ENCODE peak calls at places on chromosomes 2 and 18, in six cellular contexts. R is A549, T is K562, S is GM12878, B is HepG2, N is upper lobe of left lung. O is an unnamed sample.

GRCh38 chr2:109669731-109670130 is 55.6 kb downstream of the SOWAHC start:
- ATAC-seq in S (no peak), R (no peak), T (no peak), B (peak; percentile 13), N (peak; percentile 53), O (no peak)

GRCh38 chr18:7586379-7586778 is 19.3 kb downstream of the PTPRM start:
- ATAC-seq in S (no peak), B (no peak), T (no peak), N (no peak), R (no peak), O (no peak)

GRCh38 chr2:60359569-60359968 is 193.9 kb downstream of the BCL11A start:
- ATAC-seq in S (no peak), B (no peak), N (no peak), T (no peak), R (no peak), O (no peak)

GRCh38 chr2:29239209-29239960 is 124.2 kb downstream of the CLIP4 start:
- ATAC-seq in S (no peak), T (no peak), N (no peak), B (no peak), R (no peak), O (no peak)

GRCh38 chr2:64504774-64505720 is 19.1 kb upstream of the AFTPH start:
- ATAC-seq in S (no peak), R (no peak), T (no peak), N (no peak), B (peak; percentile 42), O (peak; percentile 19)

GRCh38 chr2:201668402-201668801 is 25.1 kb upstream of the TMEM237 start:
- ATAC-seq in N (peak; percentile 49), R (no peak), B (peak; percentile 47), T (no peak), S (no peak), O (no peak)

GRCh38 chr2:160334028-160334729 is 134.1 kb upstream of the ITGB6 start:
- ATAC-seq in B (no peak), N (no peak), S (no peak), T (no peak), R (no peak), O (peak; percentile 13)

GRCh38 chr2:234161932-234162331 is 111.4 kb downstream of the SPP2 start:
- ATAC-seq in R (peak; percentile 17), S (no peak), B (no peak), N (no peak), T (no peak), O (no peak)

GRCh38 chr2:33859191-33859590 is 260.1 kb upstream of the FAM98A start:
- ATAC-seq in S (no peak), R (no peak), N (no peak), T (no peak), B (no peak), O (no peak)

GRCh38 chr2:131425191-131426021 is 50.5 kb upstream of the TUBA3D start:
- ATAC-seq in N (no peak), B (peak; percentile 52), S (no peak), T (no peak), R (no peak), O (no peak)

GRCh38 chr2:18311413-18311812 is 249.0 kb downstream of the RDH14 start:
- ATAC-seq in S (no peak), N (peak; percentile 73), B (no peak), T (no peak), R (peak; percentile 56), O (no peak)

GRCh38 chr2:100060875-100061274 is 81.5 kb downstream of the AFF3 start:
- ATAC-seq in S (no peak), T (no peak), R (no peak), N (no peak), B (no peak), O (no peak)

GRCh38 chr2:236833501-236834186 is 252.0 kb upstream of the COPS8 start:
- ATAC-seq in T (no peak), N (no peak), S (no peak), R (no peak), B (no peak), O (peak; percentile 31)

GRCh38 chr18:58649966-58650816 is 21.1 kb upstream of the MALT1 start:
- ATAC-seq in B (no peak), T (no peak), S (peak; percentile 81), R (no peak), N (no peak), O (no peak)

GRCh38 chr18:8254664-8255063 is 354.6 kb upstream of the RAB12 start:
- ATAC-seq in T (no peak), R (no peak), B (no peak), S (no peak), N (no peak), O (no peak)

GRCh38 chr2:69581774-69582581 is 61.6 kb downstream of the AAK1 start:
- ATAC-seq in N (no peak), S (peak; percentile 64), B (peak; percentile 61), T (peak; percentile 56), R (peak; percentile 64), O (no peak)

GRCh38 chr2:96987264-96987909 is 1.0 kb upstream of the FAM178B start:
- ATAC-seq in R (no peak), B (no peak), S (no peak), N (no peak), T (no peak), O (no peak)

GRCh38 chr18:9019135-9019534 is 83.4 kb upstream of the NDUFV2 start:
- ATAC-seq in T (no peak), N (no peak), B (no peak), S (no peak), R (no peak), O (no peak)

GRCh38 chr2:236976271-236977120 is 109.2 kb upstream of the COPS8 start:
- ATAC-seq in N (no peak), B (peak; percentile 10), R (no peak), S (no peak), T (no peak), O (peak; percentile 22)

GRCh38 chr2:36785179-36785795 is 88.8 kb downstream of the VIT start:
- ATAC-seq in R (peak; percentile 88), T (peak; percentile 84), B (peak; percentile 88), N (peak; percentile 73), S (peak; percentile 91), O (peak; percentile 42)

GRCh38 chr2:237859533-237860272 is at the start of gene RAMP1:
- ATAC-seq in S (no peak), T (no peak), N (no peak), R (no peak), B (peak; percentile 46), O (peak; percentile 47)

GRCh38 chr2:3272761-3273160 is 104.9 kb downstream of the EIPR1 start:
- ATAC-seq in S (no peak), B (no peak), R (no peak), T (no peak), N (no peak), O (no peak)

DNA sequence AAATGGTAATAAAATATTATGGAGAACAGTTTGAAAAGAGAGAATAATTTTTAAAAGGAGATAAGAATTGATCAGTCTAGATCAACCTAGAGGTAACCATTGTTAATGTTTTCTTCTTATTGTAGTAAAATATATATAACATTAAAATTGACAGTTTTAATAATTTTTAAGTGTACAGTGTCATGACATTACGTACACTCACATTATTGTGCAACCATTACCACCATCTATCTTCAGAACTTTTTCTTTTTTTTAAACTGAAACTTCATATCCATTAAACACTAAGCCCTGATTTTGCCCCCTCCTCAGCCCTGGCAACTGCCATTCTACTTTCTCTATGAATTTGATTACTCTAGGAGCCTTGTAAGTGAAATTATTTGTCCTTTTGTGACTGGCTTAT is 121.1 kb downstream of the LDLRAD4 start:
- ATAC-seq in N (no peak), B (no peak), S (no peak), R (no peak), T (no peak), O (no peak)
- H3K9me3 ChIP-seq in N (peaks cover 5% of the 10 kb centered on the region), B (peaks cover 13% of the 10 kb centered on the region), S (no peaks in the 10 kb centered on the region), R (peaks cover 4% of the 10 kb centered on the region), T (no peaks in the 10 kb centered on the region), O (peaks cover 13% of the 10 kb centered on the region)

DNA sequence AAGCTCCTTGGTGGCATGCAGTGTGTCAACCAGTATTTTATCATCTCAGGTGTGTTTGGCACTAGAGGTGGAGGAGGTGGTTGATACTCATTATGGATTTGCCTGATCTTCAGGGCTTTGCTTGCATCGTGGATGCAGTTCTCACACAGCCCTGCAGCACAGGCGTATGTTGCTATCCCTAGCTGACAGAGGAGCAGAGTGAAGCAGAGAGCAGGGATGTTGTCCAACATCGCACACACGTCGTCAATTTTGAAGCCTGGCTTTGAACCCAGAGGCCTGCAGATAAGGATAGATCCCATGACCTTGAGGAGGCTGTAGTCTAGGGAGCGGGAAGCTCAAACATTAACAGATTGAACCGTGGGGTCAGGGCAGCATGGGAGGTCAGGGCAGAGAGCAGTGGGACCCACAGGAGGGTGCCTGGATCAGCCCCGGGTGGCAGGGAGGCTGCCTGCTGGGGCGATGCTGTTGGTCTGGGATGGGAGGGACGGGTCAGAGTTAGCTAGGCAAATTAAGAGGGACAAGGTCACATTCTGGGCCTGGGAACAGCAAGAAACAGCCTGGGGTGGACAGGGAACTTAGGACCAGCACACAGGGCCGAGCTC is 4.2 kb downstream of the RNF144A start:
- ATAC-seq in B (peak; percentile 81), S (no peak), N (no peak), T (no peak), R (no peak), O (no peak)
- H3K27ac ChIP-seq in B (peak overlapping the region; percentile 57), S (no peak overlapping the region), N (no peak overlapping the region), T (no peak overlapping the region), R (no peak overlapping the region), O (no peak overlapping the region)

GRCh38 chr2:216215991-216216390 is 106.8 kb downstream of the XRCC5 start:
- ATAC-seq in B (peak; percentile 87), S (peak; percentile 60), R (peak; percentile 83), T (peak; percentile 83), N (no peak), O (no peak)
- TF ChIP-seq EP300 in B (no peak), S (no peak), R (no peak), T (no peak), N (no peak), O (no peak)

DNA sequence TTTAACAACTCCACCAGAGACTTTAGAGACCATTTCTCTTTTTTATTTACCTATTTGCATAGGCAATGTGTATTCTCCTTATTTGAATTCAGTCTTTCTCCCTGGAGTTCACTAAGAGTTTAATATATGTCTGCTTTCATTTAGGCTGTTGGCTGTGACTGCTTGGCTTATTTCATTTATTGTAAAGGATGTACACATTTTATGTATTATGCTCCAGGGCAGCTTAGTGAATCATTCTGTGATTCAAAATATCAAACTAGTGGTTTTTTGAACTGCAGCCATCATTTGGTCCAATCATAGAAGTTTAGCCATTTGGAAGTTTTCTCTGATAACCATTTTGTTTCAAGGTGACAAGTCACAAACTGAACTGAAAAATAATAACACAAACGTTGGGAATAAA is 229.7 kb downstream of the LPIN1 start:
- ATAC-seq in S (no peak), T (no peak), B (no peak), R (no peak), N (no peak), O (no peak)
- H3K9me3 ChIP-seq in S (peaks cover 24% of the 10 kb centered on the region), T (peaks cover 10% of the 10 kb centered on the region), B (peaks cover 13% of the 10 kb centered on the region), R (peaks cover 12% of the 10 kb centered on the region), N (peaks cover 19% of the 10 kb centered on the region), O (peaks cover 30% of the 10 kb centered on the region)

DNA sequence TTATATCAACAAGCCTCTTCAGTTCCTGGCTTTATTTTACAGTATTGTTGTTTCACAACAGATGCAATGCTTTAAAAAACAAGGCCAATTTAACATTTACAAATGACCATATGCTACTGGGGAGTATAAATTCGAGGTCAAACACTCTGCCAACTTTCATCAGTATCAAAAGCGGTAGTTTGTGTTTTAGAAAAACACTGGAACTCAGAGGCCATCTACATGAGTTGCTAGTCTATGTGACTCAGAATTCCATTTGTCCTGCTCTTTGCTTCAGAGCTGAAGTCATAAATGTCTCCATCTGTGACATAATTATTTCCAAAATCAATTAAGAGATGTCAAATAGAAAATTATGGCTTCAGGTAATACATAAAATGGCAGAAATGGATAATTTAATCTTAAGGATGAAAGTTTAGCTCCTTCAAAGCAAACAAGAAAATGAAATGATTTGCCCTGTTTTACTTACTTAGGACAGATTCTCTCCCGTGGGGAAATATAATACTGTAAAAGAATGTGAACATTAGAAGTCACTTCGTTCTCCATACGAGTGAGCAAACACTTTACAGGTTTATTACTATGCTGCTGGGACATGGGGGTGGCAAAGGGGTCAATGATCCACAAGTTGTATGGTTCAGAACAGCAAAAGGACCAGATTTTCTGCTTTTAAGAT is 3.7 kb downstream of the MEX3C start:
- ATAC-seq in S (no peak), B (no peak), T (no peak), N (no peak), R (no peak), O (no peak)
- H3K27ac ChIP-seq in S (peak overlapping the region; percentile 95), B (peak overlapping the region; percentile 27), T (no peak overlapping the region), N (peak overlapping the region; percentile 40), R (no peak overlapping the region), O (no peak overlapping the region)